ENCODE peak calls at places on chromosomes 11 and 22, in ten cellular contexts. S, R, F, X, U, L, G, P, W and D are unnamed samples.

GRCh38 chr11:111886032-111886431 is 6.7 kb downstream of the CFAP68 start:
- DNase-seq in P (no peak), L (no peak), W (no peak), G (no peak), U (no peak), X (no peak), R (no peak), S (no peak), F (no peak), D (no peak)

GRCh38 chr11:131614514-131615085 is 244.2 kb downstream of the NTM start:
- DNase-seq in W (no peak), S (no peak), X (no peak), L (no peak), F (no peak), G (no peak), U (no peak), P (no peak), R (no peak), D (no peak)

GRCh38 chr11:24421766-24422165 is 75.1 kb upstream of the LUZP2 start:
- DNase-seq in P (no peak), S (no peak), L (no peak), F (no peak), W (no peak), X (no peak), G (no peak), U (no peak), R (no peak), D (no peak)

GRCh38 chr11:86743223-86744118 is 56.9 kb upstream of the PRSS23 start:
- DNase-seq in G (peak; percentile 99), W (no peak), F (peak; percentile 46), U (peak; percentile 8), S (peak; percentile 93), R (peak; percentile 94), X (peak; percentile 100), P (peak; percentile 83), L (no peak), D (peak; percentile 97)

GRCh38 chr11:74932169-74932568 is 16.7 kb downstream of the XRRA1 start:
- DNase-seq in L (no peak), W (no peak), P (no peak), U (no peak), S (no peak), X (no peak), G (peak; percentile 71), R (no peak), F (no peak), D (peak; percentile 34)

GRCh38 chr11:117814766-117815261 is 9.7 kb downstream of the FXYD2 start:
- DNase-seq in S (no peak), R (peak; percentile 94), W (peak; percentile 87), L (peak; percentile 66), U (peak; percentile 66), X (no peak), F (peak; percentile 81), P (peak; percentile 76), G (no peak), D (no peak)

GRCh38 chr11:12088047-12088481 is 22.3 kb upstream of the MICAL2 start:
- DNase-seq in F (peak; percentile 45), S (peak; percentile 59), U (peak; percentile 73), P (peak; percentile 79), W (peak; percentile 21), L (peak; percentile 65), R (no peak), G (peak; percentile 93), X (peak; percentile 63), D (peak; percentile 73)

GRCh38 chr22:47552024-47552423 is 789.6 kb downstream of the TBC1D22A start:
- DNase-seq in S (no peak), L (no peak), U (no peak), W (no peak), X (no peak), R (no peak), F (no peak), P (no peak), G (no peak), D (no peak)

GRCh38 chr22:23754220-23754919 is at the start of gene VPREB3:
- DNase-seq in U (no peak), X (no peak), G (no peak), S (no peak), L (no peak), P (no peak), W (no peak), R (no peak), F (no peak), D (no peak)

GRCh38 chr11:74019860-74020259 is 11.0 kb upstream of the UCP3 start:
- DNase-seq in L (no peak), R (no peak), U (no peak), P (no peak), G (no peak), X (no peak), W (no peak), F (no peak), S (peak; percentile 29), D (no peak)

GRCh38 chr11:107545101-107545514 is 20.4 kb downstream of the ALKBH8 start:
- DNase-seq in R (peak; percentile 65), X (peak; percentile 71), L (no peak), S (peak; percentile 25), G (peak; percentile 87), W (no peak), F (no peak), U (no peak), P (no peak), D (peak; percentile 57)

GRCh38 chr22:48523091-48523490 is 1304.6 kb downstream of the BRD1 start:
- DNase-seq in S (no peak), W (no peak), R (no peak), P (no peak), X (no peak), G (no peak), U (no peak), L (no peak), F (no peak), D (no peak)

GRCh38 chr11:20161230-20161918 is 1.1 kb upstream of the DBX1 start:
- DNase-seq in G (no peak), P (no peak), L (no peak), F (no peak), S (peak; percentile 4), W (no peak), X (no peak), R (no peak), U (peak; percentile 64), D (no peak)

DNA sequence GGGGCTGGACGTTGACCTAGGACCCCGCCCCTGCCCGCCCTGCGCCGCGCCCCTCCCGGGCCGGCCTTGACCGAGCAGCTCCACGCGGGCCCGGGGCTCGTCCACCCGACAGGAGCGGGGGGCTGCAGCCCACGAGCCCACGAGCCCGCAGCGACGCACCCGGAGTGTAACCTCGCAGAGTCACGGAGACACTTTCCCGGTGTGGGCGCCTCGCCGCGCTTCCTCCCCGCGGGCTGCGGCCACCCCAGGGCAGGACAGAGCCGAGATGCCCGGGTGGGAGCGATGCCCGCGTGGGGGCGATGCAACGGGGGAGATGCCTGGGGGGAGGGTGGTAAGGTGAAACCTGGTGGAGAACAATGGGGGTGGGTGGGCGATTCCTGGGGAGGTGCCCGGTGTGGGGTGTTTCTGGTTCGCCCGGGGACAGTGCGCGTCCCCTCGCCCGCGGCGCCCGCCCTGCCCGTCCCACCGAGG is 4.9 kb upstream of the ZBED4 start:
- DNase-seq in W (no peak), R (no peak), U (no peak), P (peak; percentile 49), S (peak; percentile 22), G (no peak), L (no peak), F (no peak), X (no peak), D (no peak)
- H3K4me3 ChIP-seq in W (peak overlapping the region; percentile 47), R (peak overlapping the region; percentile 25), U (peak overlapping the region; percentile 33), P (no peak overlapping the region), S (peak overlapping the region; percentile 58), G (peak overlapping the region; percentile 21), L (peak overlapping the region; percentile 58), F (peak overlapping the region; percentile 40), X (no peak overlapping the region), D (peak overlapping the region; percentile 9)

GRCh38 chr11:114296979-114297372 is 777 bp downstream of the NNMT start:
- DNase-seq in G (no peak), R (no peak), F (no peak), S (no peak), U (no peak), P (no peak), L (no peak), X (no peak), W (no peak), D (peak; percentile 51)
- H3K4me3 ChIP-seq in G (peak overlapping the region; percentile 70), R (peak overlapping the region; percentile 85), F (no peak overlapping the region), S (peak overlapping the region; percentile 82), U (no peak overlapping the region), P (peak overlapping the region; percentile 95), L (peak overlapping the region; percentile 60), X (no peak overlapping the region), W (no peak overlapping the region), D (peak overlapping the region; percentile 87)

GRCh38 chr22:37243402-37244113 is 511 bp downstream of the RAC2 start:
- DNase-seq in W (no peak), P (no peak), S (no peak), R (no peak), X (no peak), G (no peak), L (no peak), U (no peak), F (no peak), D (no peak)

GRCh38 chr22:37244922-37245722 is 1.1 kb upstream of the RAC2 start:
- DNase-seq in L (no peak), F (no peak), R (no peak), G (no peak), S (no peak), P (peak; percentile 47), X (no peak), U (no peak), W (no peak), D (no peak)

GRCh38 chr22:37245740-37246139 is 1.7 kb upstream of the RAC2 start:
- DNase-seq in U (no peak), G (no peak), S (peak; percentile 16), L (no peak), W (no peak), X (no peak), R (no peak), F (no peak), P (no peak), D (no peak)

GRCh38 chr22:37242395-37242918 is 1.6 kb downstream of the RAC2 start:
- DNase-seq in U (no peak), L (peak; percentile 43), W (peak; percentile 93), P (peak; percentile 81), R (no peak), F (peak; percentile 28), G (peak; percentile 61), S (no peak), X (no peak), D (no peak)

GRCh38 chr22:37244114-37244921 is at the start of gene RAC2:
- DNase-seq in X (peak; percentile 74), F (peak; percentile 53), R (no peak), G (peak; percentile 76), W (peak; percentile 81), S (no peak), U (peak; percentile 31), P (peak; percentile 88), L (peak; percentile 71), D (peak; percentile 58)
- H3K4me3 ChIP-seq in X (peak within 1 kb of the TSS; percentile 63), F (no peak within 1 kb of the TSS), R (peak within 1 kb of the TSS; percentile 49), G (peak within 1 kb of the TSS; percentile 58), W (peak within 1 kb of the TSS; percentile 99), S (peak within 1 kb of the TSS; percentile 65), U (no peak within 1 kb of the TSS), P (no peak within 1 kb of the TSS), L (peak within 1 kb of the TSS; percentile 40), D (peak within 1 kb of the TSS; percentile 66)

DNA sequence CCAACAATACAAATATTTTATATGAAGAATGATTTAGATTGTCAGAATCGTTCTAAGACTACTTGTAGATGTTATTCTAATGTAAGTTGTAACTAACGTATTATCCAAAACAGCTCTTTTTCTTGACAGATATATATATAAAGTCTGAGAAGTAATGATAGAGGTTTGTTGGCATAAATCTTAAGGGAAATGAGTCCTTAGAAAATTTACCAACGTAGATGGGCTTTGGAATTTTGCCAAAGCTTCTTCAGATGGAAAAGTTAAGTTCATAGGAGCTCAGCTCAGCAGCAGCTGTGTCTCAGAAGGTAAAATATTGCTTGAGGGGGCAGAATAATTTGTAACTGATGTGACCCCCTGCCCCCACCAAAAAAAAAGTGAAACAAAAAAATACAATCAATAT is 66.7 kb downstream of the BID start:
- DNase-seq in X (no peak), R (no peak), L (no peak), G (peak; percentile 44), W (no peak), S (peak; percentile 72), U (no peak), P (no peak), F (no peak), D (peak; percentile 54)
- H3K4me3 ChIP-seq in X (no peak overlapping the region), R (peak overlapping the region; percentile 16), L (peak overlapping the region; percentile 31), G (no peak overlapping the region), W (no peak overlapping the region), S (peak overlapping the region; percentile 86), U (no peak overlapping the region), P (no peak overlapping the region), F (no peak overlapping the region), D (peak overlapping the region; percentile 65)